ENCODE peak calls at places on chromosomes 16 and 17, in five cellular contexts. One of them, this sample, is unnamed.

GRCh38 chr16:847681-848445 is 47.3 kb upstream of the GNG13 start:
- DNase-seq in epithelial cell of proximal tubule: no peak
- DNase-seq in cardiac fibroblast: no peak
- DNase-seq in mucosa of gallbladder: no peak
- DNase-seq in transverse colon: no peak
- DNase-seq in this sample: no peak

GRCh38 chr17:32565401-32565800 is 78.6 kb downstream of the CDK5R1 start:
- DNase-seq in mucosa of gallbladder: no peak
- DNase-seq in epithelial cell of proximal tubule: no peak
- DNase-seq in cardiac fibroblast: no peak
- DNase-seq in transverse colon: no peak
- DNase-seq in this sample: no peak

GRCh38 chr17:41496803-41497484 is 7.2 kb upstream of the KRT36 start:
- DNase-seq in mucosa of gallbladder: peak; percentile 81
- DNase-seq in cardiac fibroblast: peak; percentile 89
- DNase-seq in epithelial cell of proximal tubule: peak; percentile 52
- DNase-seq in transverse colon: peak; percentile 84
- DNase-seq in this sample: peak; percentile 79

GRCh38 chr16:29312835-29313558 is 93.5 kb downstream of the NPIPB11 start:
- DNase-seq in mucosa of gallbladder: no peak
- DNase-seq in epithelial cell of proximal tubule: no peak
- DNase-seq in transverse colon: no peak
- DNase-seq in cardiac fibroblast: no peak
- DNase-seq in this sample: no peak

GRCh38 chr17:2435852-2436251 is 35.0 kb upstream of the MNT start:
- DNase-seq in transverse colon: no peak
- DNase-seq in mucosa of gallbladder: no peak
- DNase-seq in epithelial cell of proximal tubule: no peak
- DNase-seq in cardiac fibroblast: no peak
- DNase-seq in this sample: no peak

GRCh38 chr16:27320261-27321012 is 6.7 kb downstream of the IL4R start:
- DNase-seq in transverse colon: no peak
- DNase-seq in epithelial cell of proximal tubule: no peak
- DNase-seq in cardiac fibroblast: no peak
- DNase-seq in mucosa of gallbladder: no peak
- DNase-seq in this sample: no peak

GRCh38 chr16:73011926-73012325 is 36.0 kb downstream of the ZFHX3 start:
- DNase-seq in cardiac fibroblast: no peak
- DNase-seq in mucosa of gallbladder: no peak
- DNase-seq in epithelial cell of proximal tubule: no peak
- DNase-seq in transverse colon: no peak
- DNase-seq in this sample: no peak

GRCh38 chr16:89796104-89796503 is 20.3 kb downstream of the FANCA start:
- DNase-seq in cardiac fibroblast: no peak
- DNase-seq in mucosa of gallbladder: no peak
- DNase-seq in epithelial cell of proximal tubule: no peak
- DNase-seq in transverse colon: no peak
- DNase-seq in this sample: no peak